ENCODE peak calls at places on chromosomes 5 and 9, in five cellular contexts. One of them, this sample, is unnamed.

GRCh38 chr5:98500811-98501210 is 272.7 kb upstream of the RGMB start:
- DNase-seq in NCI-H1105: no peak
- DNase-seq in NT2/D1: no peak
- DNase-seq in PC-3: no peak
- DNase-seq in stimulated activated CD8-positive, alpha-beta memory T cell treated with anti-CD3 and anti-CD28 coated beads, Interleukin-2, amount 100 ng/mL, for 1 hour: no peak
- DNase-seq in this sample: no peak

GRCh38 chr5:160970605-160971191 is 118.7 kb upstream of the ATP10B start:
- DNase-seq in NCI-H1105: peak
- DNase-seq in NT2/D1: no peak
- DNase-seq in PC-3: no peak
- DNase-seq in stimulated activated CD8-positive, alpha-beta memory T cell treated with anti-CD3 and anti-CD28 coated beads, Interleukin-2, amount 100 ng/mL, for 1 hour: no peak
- DNase-seq in this sample: peak

GRCh38 chr9:80874276-80874675 is 815.1 kb downstream of the TLE1 start:
- DNase-seq in PC-3: peak
- DNase-seq in NT2/D1: no peak
- DNase-seq in NCI-H1105: no peak
- DNase-seq in stimulated activated CD8-positive, alpha-beta memory T cell treated with anti-CD3 and anti-CD28 coated beads, Interleukin-2, amount 100 ng/mL, for 1 hour: no peak
- DNase-seq in this sample: peak

GRCh38 chr5:59660737-59661136 is 232.8 kb downstream of the PDE4D start:
- DNase-seq in PC-3: peak
- DNase-seq in NT2/D1: no peak
- DNase-seq in stimulated activated CD8-positive, alpha-beta memory T cell treated with anti-CD3 and anti-CD28 coated beads, Interleukin-2, amount 100 ng/mL, for 1 hour: no peak
- DNase-seq in NCI-H1105: no peak
- DNase-seq in this sample: no peak

GRCh38 chr5:59133801-59134261 is 551.0 kb downstream of the RAB3C start:
- DNase-seq in NCI-H1105: no peak
- DNase-seq in stimulated activated CD8-positive, alpha-beta memory T cell treated with anti-CD3 and anti-CD28 coated beads, Interleukin-2, amount 100 ng/mL, for 1 hour: no peak
- DNase-seq in NT2/D1: no peak
- DNase-seq in PC-3: peak
- DNase-seq in this sample: no peak

GRCh38 chr9:106400170-106400569 is 462.8 kb upstream of the ZNF462 start:
- DNase-seq in stimulated activated CD8-positive, alpha-beta memory T cell treated with anti-CD3 and anti-CD28 coated beads, Interleukin-2, amount 100 ng/mL, for 1 hour: no peak
- DNase-seq in PC-3: no peak
- DNase-seq in NT2/D1: no peak
- DNase-seq in NCI-H1105: no peak
- DNase-seq in this sample: no peak

GRCh38 chr5:167534131-167534530 is 757.3 kb upstream of the WWC1 start:
- DNase-seq in NCI-H1105: no peak
- DNase-seq in PC-3: no peak
- DNase-seq in NT2/D1: no peak
- DNase-seq in stimulated activated CD8-positive, alpha-beta memory T cell treated with anti-CD3 and anti-CD28 coated beads, Interleukin-2, amount 100 ng/mL, for 1 hour: no peak
- DNase-seq in this sample: no peak

GRCh38 chr5:147898875-147899401 is 7.4 kb downstream of the C5orf46 start:
- DNase-seq in PC-3: peak
- DNase-seq in stimulated activated CD8-positive, alpha-beta memory T cell treated with anti-CD3 and anti-CD28 coated beads, Interleukin-2, amount 100 ng/mL, for 1 hour: no peak
- DNase-seq in NCI-H1105: no peak
- DNase-seq in NT2/D1: no peak
- DNase-seq in this sample: no peak

GRCh38 chr5:176535655-176536131 is 1.5 kb downstream of the RNF44 start:
- DNase-seq in stimulated activated CD8-positive, alpha-beta memory T cell treated with anti-CD3 and anti-CD28 coated beads, Interleukin-2, amount 100 ng/mL, for 1 hour: no peak
- DNase-seq in NT2/D1: no peak
- DNase-seq in PC-3: peak
- DNase-seq in NCI-H1105: no peak
- DNase-seq in this sample: no peak

GRCh38 chr5:149061341-149061740 is 1.5 kb downstream of the SH3TC2 start:
- DNase-seq in stimulated activated CD8-positive, alpha-beta memory T cell treated with anti-CD3 and anti-CD28 coated beads, Interleukin-2, amount 100 ng/mL, for 1 hour: no peak
- DNase-seq in NCI-H1105: no peak
- DNase-seq in PC-3: no peak
- DNase-seq in NT2/D1: no peak
- DNase-seq in this sample: no peak

GRCh38 chr9:109033941-109034700 is 20.8 kb upstream of the CTNNAL1 start:
- DNase-seq in NT2/D1: no peak
- DNase-seq in stimulated activated CD8-positive, alpha-beta memory T cell treated with anti-CD3 and anti-CD28 coated beads, Interleukin-2, amount 100 ng/mL, for 1 hour: no peak
- DNase-seq in PC-3: peak
- DNase-seq in NCI-H1105: no peak
- DNase-seq in this sample: no peak

GRCh38 chr9:97237311-97237786 is 70.1 kb upstream of the CCDC180 start:
- DNase-seq in PC-3: no peak
- DNase-seq in NCI-H1105: no peak
- DNase-seq in NT2/D1: no peak
- DNase-seq in stimulated activated CD8-positive, alpha-beta memory T cell treated with anti-CD3 and anti-CD28 coated beads, Interleukin-2, amount 100 ng/mL, for 1 hour: no peak
- DNase-seq in this sample: no peak

GRCh38 chr5:164235176-164235914 is 729.9 kb downstream of the MAT2B start:
- DNase-seq in PC-3: peak
- DNase-seq in stimulated activated CD8-positive, alpha-beta memory T cell treated with anti-CD3 and anti-CD28 coated beads, Interleukin-2, amount 100 ng/mL, for 1 hour: no peak
- DNase-seq in NT2/D1: no peak
- DNase-seq in NCI-H1105: no peak
- DNase-seq in this sample: no peak

GRCh38 chr9:98472216-98472615 is 216.8 kb upstream of the TBC1D2 start:
- DNase-seq in stimulated activated CD8-positive, alpha-beta memory T cell treated with anti-CD3 and anti-CD28 coated beads, Interleukin-2, amount 100 ng/mL, for 1 hour: no peak
- DNase-seq in NT2/D1: no peak
- DNase-seq in PC-3: no peak
- DNase-seq in NCI-H1105: no peak
- DNase-seq in this sample: no peak

GRCh38 chr9:2241461-2241874 is 226.3 kb downstream of the SMARCA2 start:
- DNase-seq in PC-3: no peak
- DNase-seq in stimulated activated CD8-positive, alpha-beta memory T cell treated with anti-CD3 and anti-CD28 coated beads, Interleukin-2, amount 100 ng/mL, for 1 hour: no peak
- DNase-seq in NCI-H1105: no peak
- DNase-seq in NT2/D1: peak
- DNase-seq in this sample: no peak

GRCh38 chr9:129898205-129898604 is 62.9 kb downstream of the USP20 start:
- DNase-seq in NT2/D1: no peak
- DNase-seq in PC-3: peak
- DNase-seq in NCI-H1105: no peak
- DNase-seq in stimulated activated CD8-positive, alpha-beta memory T cell treated with anti-CD3 and anti-CD28 coated beads, Interleukin-2, amount 100 ng/mL, for 1 hour: no peak
- DNase-seq in this sample: no peak

GRCh38 chr5:171953860-171954701 is 52.4 kb downstream of the FBXW11 start:
- DNase-seq in PC-3: peak
- DNase-seq in NCI-H1105: no peak
- DNase-seq in stimulated activated CD8-positive, alpha-beta memory T cell treated with anti-CD3 and anti-CD28 coated beads, Interleukin-2, amount 100 ng/mL, for 1 hour: no peak
- DNase-seq in NT2/D1: no peak
- DNase-seq in this sample: no peak

GRCh38 chr5:41641621-41642020 is 131.2 kb upstream of the PLCXD3 start:
- DNase-seq in PC-3: peak
- DNase-seq in stimulated activated CD8-positive, alpha-beta memory T cell treated with anti-CD3 and anti-CD28 coated beads, Interleukin-2, amount 100 ng/mL, for 1 hour: no peak
- DNase-seq in NCI-H1105: no peak
- DNase-seq in NT2/D1: no peak
- DNase-seq in this sample: no peak

GRCh38 chr5:95781101-95781583 is 41.4 kb downstream of the GLRX start:
- DNase-seq in stimulated activated CD8-positive, alpha-beta memory T cell treated with anti-CD3 and anti-CD28 coated beads, Interleukin-2, amount 100 ng/mL, for 1 hour: peak
- DNase-seq in NT2/D1: peak
- DNase-seq in PC-3: peak
- DNase-seq in NCI-H1105: peak
- DNase-seq in this sample: peak

GRCh38 chr9:136016882-136017812 is 56.0 kb upstream of the UBAC1 start:
- DNase-seq in stimulated activated CD8-positive, alpha-beta memory T cell treated with anti-CD3 and anti-CD28 coated beads, Interleukin-2, amount 100 ng/mL, for 1 hour: no peak
- DNase-seq in NCI-H1105: no peak
- DNase-seq in PC-3: no peak
- DNase-seq in NT2/D1: no peak
- DNase-seq in this sample: no peak

GRCh38 chr5:1068895-1069719 is 42.8 kb downstream of the SLC12A7 start:
- DNase-seq in NT2/D1: no peak
- DNase-seq in PC-3: no peak
- DNase-seq in stimulated activated CD8-positive, alpha-beta memory T cell treated with anti-CD3 and anti-CD28 coated beads, Interleukin-2, amount 100 ng/mL, for 1 hour: no peak
- DNase-seq in NCI-H1105: no peak
- DNase-seq in this sample: no peak

GRCh38 chr5:90293931-90294330 is 115.6 kb downstream of the CETN3 start:
- DNase-seq in stimulated activated CD8-positive, alpha-beta memory T cell treated with anti-CD3 and anti-CD28 coated beads, Interleukin-2, amount 100 ng/mL, for 1 hour: no peak
- DNase-seq in NT2/D1: peak
- DNase-seq in NCI-H1105: no peak
- DNase-seq in PC-3: peak
- DNase-seq in this sample: no peak

GRCh38 chr5:6728011-6728794 is 15.0 kb downstream of the TENT4A start:
- DNase-seq in stimulated activated CD8-positive, alpha-beta memory T cell treated with anti-CD3 and anti-CD28 coated beads, Interleukin-2, amount 100 ng/mL, for 1 hour: no peak
- DNase-seq in NCI-H1105: peak
- DNase-seq in PC-3: no peak
- DNase-seq in NT2/D1: no peak
- DNase-seq in this sample: no peak

GRCh38 chr5:20276061-20276958 is 288.3 kb upstream of the CDH18 start:
- DNase-seq in stimulated activated CD8-positive, alpha-beta memory T cell treated with anti-CD3 and anti-CD28 coated beads, Interleukin-2, amount 100 ng/mL, for 1 hour: no peak
- DNase-seq in PC-3: peak
- DNase-seq in NCI-H1105: no peak
- DNase-seq in NT2/D1: no peak
- DNase-seq in this sample: no peak

GRCh38 chr5:108122701-108123100 is 259.2 kb downstream of the FBXL17 start:
- DNase-seq in PC-3: no peak
- DNase-seq in stimulated activated CD8-positive, alpha-beta memory T cell treated with anti-CD3 and anti-CD28 coated beads, Interleukin-2, amount 100 ng/mL, for 1 hour: no peak
- DNase-seq in NT2/D1: no peak
- DNase-seq in NCI-H1105: no peak
- DNase-seq in this sample: no peak

GRCh38 chr5:169581580-169582227 is 1.9 kb upstream of the SPDL1 start:
- DNase-seq in stimulated activated CD8-positive, alpha-beta memory T cell treated with anti-CD3 and anti-CD28 coated beads, Interleukin-2, amount 100 ng/mL, for 1 hour: peak
- DNase-seq in NCI-H1105: no peak
- DNase-seq in PC-3: peak
- DNase-seq in NT2/D1: no peak
- DNase-seq in this sample: peak

GRCh38 chr5:103362211-103362610 is 103.6 kb downstream of the MACIR start:
- DNase-seq in NT2/D1: no peak
- DNase-seq in NCI-H1105: no peak
- DNase-seq in stimulated activated CD8-positive, alpha-beta memory T cell treated with anti-CD3 and anti-CD28 coated beads, Interleukin-2, amount 100 ng/mL, for 1 hour: no peak
- DNase-seq in PC-3: peak
- DNase-seq in this sample: no peak

GRCh38 chr5:173468821-173469251 is 140.6 kb upstream of the STC2 start:
- DNase-seq in NT2/D1: no peak
- DNase-seq in PC-3: no peak
- DNase-seq in NCI-H1105: no peak
- DNase-seq in stimulated activated CD8-positive, alpha-beta memory T cell treated with anti-CD3 and anti-CD28 coated beads, Interleukin-2, amount 100 ng/mL, for 1 hour: no peak
- DNase-seq in this sample: no peak

GRCh38 chr5:66871651-66872050 is 275.5 kb downstream of the MAST4 start:
- DNase-seq in NCI-H1105: no peak
- DNase-seq in stimulated activated CD8-positive, alpha-beta memory T cell treated with anti-CD3 and anti-CD28 coated beads, Interleukin-2, amount 100 ng/mL, for 1 hour: no peak
- DNase-seq in NT2/D1: no peak
- DNase-seq in PC-3: no peak
- DNase-seq in this sample: no peak

GRCh38 chr5:82885657-82886389 is 191.4 kb downstream of the TMEM167A start:
- DNase-seq in NCI-H1105: no peak
- DNase-seq in stimulated activated CD8-positive, alpha-beta memory T cell treated with anti-CD3 and anti-CD28 coated beads, Interleukin-2, amount 100 ng/mL, for 1 hour: no peak
- DNase-seq in PC-3: peak
- DNase-seq in NT2/D1: no peak
- DNase-seq in this sample: no peak

GRCh38 chr5:43041669-43042175 is 1.6 kb upstream of the ANXA2R start:
- DNase-seq in NT2/D1: no peak
- DNase-seq in stimulated activated CD8-positive, alpha-beta memory T cell treated with anti-CD3 and anti-CD28 coated beads, Interleukin-2, amount 100 ng/mL, for 1 hour: no peak
- DNase-seq in PC-3: peak
- DNase-seq in NCI-H1105: peak
- DNase-seq in this sample: peak

GRCh38 chr9:80964374-80964773 is 725.0 kb downstream of the TLE1 start:
- DNase-seq in NT2/D1: no peak
- DNase-seq in PC-3: no peak
- DNase-seq in stimulated activated CD8-positive, alpha-beta memory T cell treated with anti-CD3 and anti-CD28 coated beads, Interleukin-2, amount 100 ng/mL, for 1 hour: no peak
- DNase-seq in NCI-H1105: no peak
- DNase-seq in this sample: no peak

GRCh38 chr5:56815657-56816545 is 552 bp downstream of the MAP3K1 start:
- DNase-seq in NT2/D1: no peak
- DNase-seq in NCI-H1105: no peak
- DNase-seq in stimulated activated CD8-positive, alpha-beta memory T cell treated with anti-CD3 and anti-CD28 coated beads, Interleukin-2, amount 100 ng/mL, for 1 hour: no peak
- DNase-seq in PC-3: no peak
- DNase-seq in this sample: peak

GRCh38 chr9:91036826-91037510 is 235.3 kb downstream of the SYK start:
- DNase-seq in stimulated activated CD8-positive, alpha-beta memory T cell treated with anti-CD3 and anti-CD28 coated beads, Interleukin-2, amount 100 ng/mL, for 1 hour: peak
- DNase-seq in NT2/D1: peak
- DNase-seq in PC-3: peak
- DNase-seq in NCI-H1105: peak
- DNase-seq in this sample: peak

GRCh38 chr5:176144508-176144907 is 93.7 kb upstream of the SIMC1 start:
- DNase-seq in NT2/D1: no peak
- DNase-seq in NCI-H1105: peak
- DNase-seq in stimulated activated CD8-positive, alpha-beta memory T cell treated with anti-CD3 and anti-CD28 coated beads, Interleukin-2, amount 100 ng/mL, for 1 hour: no peak
- DNase-seq in PC-3: no peak
- DNase-seq in this sample: no peak

GRCh38 chr9:87872079-87872624 is 10.5 kb upstream of the SPATA31E1 start:
- DNase-seq in stimulated activated CD8-positive, alpha-beta memory T cell treated with anti-CD3 and anti-CD28 coated beads, Interleukin-2, amount 100 ng/mL, for 1 hour: no peak
- DNase-seq in NT2/D1: no peak
- DNase-seq in PC-3: no peak
- DNase-seq in NCI-H1105: no peak
- DNase-seq in this sample: no peak

GRCh38 chr9:130915096-130915447 is 18.5 kb upstream of the QRFP start:
- DNase-seq in PC-3: no peak
- DNase-seq in NT2/D1: no peak
- DNase-seq in NCI-H1105: no peak
- DNase-seq in stimulated activated CD8-positive, alpha-beta memory T cell treated with anti-CD3 and anti-CD28 coated beads, Interleukin-2, amount 100 ng/mL, for 1 hour: no peak
- DNase-seq in this sample: no peak

GRCh38 chr5:179023528-179024189 is at the start of gene ZNF879:
- DNase-seq in PC-3: peak
- DNase-seq in stimulated activated CD8-positive, alpha-beta memory T cell treated with anti-CD3 and anti-CD28 coated beads, Interleukin-2, amount 100 ng/mL, for 1 hour: peak
- DNase-seq in NT2/D1: peak
- DNase-seq in NCI-H1105: peak
- DNase-seq in this sample: peak

This sample was measured in SW480.